ENCODE peak calls at places on chromosomes 16 and 17, in nine cellular contexts. L, R, I, G, F, V, B, S and E are unnamed samples.

GRCh38 chr17:19683117-19683516 is 33.3 kb downstream of the SLC47A2 start:
- DNase-seq in L (no peak), R (no peak), I (no peak), G (no peak), F (no peak), V (no peak), B (no peak), S (no peak), E (no peak)

GRCh38 chr16:74743668-74744299 is 30.8 kb downstream of the FA2H start:
- DNase-seq in L (peak), R (peak), I (peak), G (peak), F (peak), V (peak), B (no peak), S (peak), E (no peak)

GRCh38 chr17:65868881-65869280 is 307.4 kb upstream of the AXIN2 start:
- DNase-seq in L (no peak), R (no peak), I (no peak), G (no peak), F (no peak), V (no peak), B (no peak), S (no peak), E (no peak)

GRCh38 chr16:4836727-4837126 is 10.4 kb downstream of the GLYR1 start:
- DNase-seq in L (no peak), R (no peak), I (no peak), G (no peak), F (no peak), V (no peak), B (no peak), S (no peak), E (no peak)

GRCh38 chr16:7137560-7138330 is 194.9 kb upstream of the RBFOX1 start:
- DNase-seq in L (no peak), R (peak), I (no peak), G (no peak), F (peak), V (no peak), B (no peak), S (peak), E (no peak)

GRCh38 chr17:19447085-19447583 is 36.1 kb downstream of the RNF112 start:
- DNase-seq in L (peak), R (peak), I (peak), G (peak), F (peak), V (peak), B (peak), S (peak), E (peak)

GRCh38 chr17:33137411-33137810 is 145.8 kb downstream of the SPACA3 start:
- DNase-seq in L (peak), R (no peak), I (no peak), G (no peak), F (no peak), V (no peak), B (no peak), S (no peak), E (no peak)

GRCh38 chr17:17398928-17399926 is 77.6 kb upstream of the MED9 start:
- DNase-seq in L (no peak), R (peak), I (no peak), G (peak), F (no peak), V (no peak), B (no peak), S (no peak), E (no peak)

GRCh38 chr16:19948186-19949104 is 63.8 kb upstream of the GPRC5B start:
- DNase-seq in L (no peak), R (no peak), I (no peak), G (no peak), F (peak), V (no peak), B (no peak), S (no peak), E (no peak)

GRCh38 chr17:2980211-2980903 is 83.0 kb downstream of the OR1D5 start:
- DNase-seq in L (no peak), R (no peak), I (no peak), G (no peak), F (no peak), V (no peak), B (no peak), S (no peak), E (no peak)

GRCh38 chr17:2980904-2981246 is 82.5 kb downstream of the OR1D5 start:
- DNase-seq in L (no peak), R (no peak), I (no peak), G (no peak), F (no peak), V (no peak), B (no peak), S (no peak), E (no peak)

GRCh38 chr17:2981325-2981724 is 82.1 kb downstream of the OR1D5 start:
- DNase-seq in L (no peak), R (no peak), I (no peak), G (no peak), F (no peak), V (no peak), B (no peak), S (no peak), E (no peak)

GRCh38 chr17:2986925-2987324 is 76.5 kb downstream of the OR1D5 start:
- DNase-seq in L (no peak), R (no peak), I (no peak), G (no peak), F (no peak), V (no peak), B (no peak), S (no peak), E (no peak)

DNA sequence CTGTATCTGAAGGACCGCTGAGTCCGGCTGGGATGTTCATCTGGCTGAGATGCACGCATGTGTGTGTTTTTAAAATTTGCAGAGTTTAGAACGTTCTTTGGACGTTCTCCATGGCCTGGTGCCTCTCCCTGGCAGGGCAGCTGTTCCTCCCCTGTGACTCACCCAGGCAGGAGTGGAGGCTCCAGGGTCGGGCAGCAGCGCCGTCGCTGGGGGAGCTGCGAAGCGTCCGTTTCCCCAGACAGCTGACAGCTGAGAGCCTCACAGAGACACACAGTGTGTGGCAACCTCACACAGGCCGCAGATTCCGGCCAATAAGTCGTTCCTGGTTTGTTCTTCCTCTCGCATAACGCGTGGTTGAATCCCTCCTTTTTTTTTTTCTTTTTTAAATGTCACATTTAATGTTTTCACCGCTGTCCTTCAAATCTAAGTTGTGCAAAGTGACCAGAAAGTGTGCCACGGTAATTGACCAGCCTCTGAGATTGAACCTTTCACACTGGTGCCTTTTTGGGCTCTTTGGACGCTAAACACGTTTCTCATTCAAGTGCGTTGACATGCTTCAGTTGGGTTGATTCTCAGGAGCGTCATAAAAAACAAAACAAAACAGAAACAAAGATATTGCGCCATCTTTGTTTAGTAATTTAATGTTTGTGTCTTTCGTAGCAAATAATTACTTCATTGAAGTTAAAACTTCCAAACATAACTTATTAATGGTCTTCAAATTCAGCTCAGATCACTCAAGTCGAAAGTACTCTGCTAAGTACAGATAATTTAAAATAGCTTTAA is 80.4 kb downstream of the OR1D5 start:
- DNase-seq in L (no peak), R (peak), I (peak), G (no peak), F (peak), V (peak), B (no peak), S (peak), E (no peak)
- TF ChIP-seq CTCF in L (no peak), R (peak), I (peak), G (no peak), F (peak), V (no peak), B (no peak), S (peak), E (no peak)

GRCh38 chr16:46891910-46892309 is 7.7 kb downstream of the GPT2 start:
- DNase-seq in L (no peak), R (no peak), I (no peak), G (no peak), F (no peak), V (no peak), B (no peak), S (no peak), E (no peak)
- TF ChIP-seq CTCF in L (no peak), R (no peak), I (no peak), G (no peak), F (no peak), V (no peak), B (no peak), S (no peak), E (no peak)

DNA sequence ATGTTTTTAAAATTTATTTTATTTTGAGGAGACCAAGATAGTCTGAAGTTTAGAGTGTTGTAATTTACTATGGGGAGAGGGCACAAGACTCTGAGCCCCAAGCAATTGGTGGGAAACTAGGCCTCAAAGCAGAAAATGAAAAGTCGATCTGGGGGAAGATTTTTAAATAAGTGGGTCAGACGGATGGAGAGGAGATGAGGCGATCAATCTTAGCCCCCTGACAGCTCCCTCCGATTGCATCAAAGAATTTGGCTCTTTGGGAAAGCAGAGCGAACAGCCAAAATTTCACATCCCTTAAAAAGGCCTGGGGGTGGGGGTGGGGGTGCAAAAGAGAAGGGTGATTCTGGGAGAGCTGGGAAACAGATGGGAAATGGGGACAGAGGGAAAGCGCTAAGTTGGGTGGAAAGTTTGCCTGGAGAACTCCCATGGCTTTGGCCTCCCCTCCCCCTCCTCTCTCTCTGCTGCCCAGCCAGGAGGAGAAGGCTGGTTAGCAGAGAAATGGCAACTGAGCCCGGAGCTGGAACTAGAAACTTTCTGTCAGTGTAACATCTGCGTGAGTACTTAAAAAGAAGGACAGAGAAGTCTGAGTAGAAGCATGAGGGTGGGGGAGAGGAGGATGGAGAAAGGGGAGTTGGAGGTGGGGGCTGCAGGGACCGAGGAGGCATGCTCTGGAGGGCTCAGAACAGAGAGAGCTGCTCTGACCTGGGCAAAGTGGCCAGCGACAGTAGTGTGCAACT is 1.4 kb upstream of the HOXB2 start:
- DNase-seq in L (peak), R (peak), I (no peak), G (no peak), F (no peak), V (no peak), B (no peak), S (no peak), E (no peak)
- TF ChIP-seq CTCF in L (no peak), R (no peak), I (no peak), G (no peak), F (no peak), V (no peak), B (no peak), S (no peak), E (no peak)

GRCh38 chr17:82060614-82061013 is 5.0 kb downstream of the DUS1L start:
- DNase-seq in L (no peak), R (no peak), I (no peak), G (no peak), F (no peak), V (no peak), B (no peak), S (no peak), E (no peak)

GRCh38 chr17:82062984-82063368 is 2.6 kb downstream of the DUS1L start:
- DNase-seq in L (no peak), R (no peak), I (no peak), G (no peak), F (no peak), V (no peak), B (no peak), S (no peak), E (no peak)

GRCh38 chr17:82063424-82064415 is 1.9 kb downstream of the DUS1L start:
- DNase-seq in L (no peak), R (no peak), I (no peak), G (no peak), F (no peak), V (no peak), B (no peak), S (no peak), E (no peak)

GRCh38 chr17:82061047-82061925 is 4.3 kb downstream of the DUS1L start:
- DNase-seq in L (no peak), R (no peak), I (no peak), G (no peak), F (no peak), V (no peak), B (no peak), S (no peak), E (no peak)

GRCh38 chr17:82062076-82062983 is 3.3 kb downstream of the DUS1L start:
- DNase-seq in L (no peak), R (no peak), I (no peak), G (no peak), F (no peak), V (no peak), B (no peak), S (no peak), E (no peak)
- TF ChIP-seq CTCF in L (no peak), R (no peak), I (no peak), G (no peak), F (no peak), V (no peak), B (no peak), S (no peak), E (no peak)

DNA sequence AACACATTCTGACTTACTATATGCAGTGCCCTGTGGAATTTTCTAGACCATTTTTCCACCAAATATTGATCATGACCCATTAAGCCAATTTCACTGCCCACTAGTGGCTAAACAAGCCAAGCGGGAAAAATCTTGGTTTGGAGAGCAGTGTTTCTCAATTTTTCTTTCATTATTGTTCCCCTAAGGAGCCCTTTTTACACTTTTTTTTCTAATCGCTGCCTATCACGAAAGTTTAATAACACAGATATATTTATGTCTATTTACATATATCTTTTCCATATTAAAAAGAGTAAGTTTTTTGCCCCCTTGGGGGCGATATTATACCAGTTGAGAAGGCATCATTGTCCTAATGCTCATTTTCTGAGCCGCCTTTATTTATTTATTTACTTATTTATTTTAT is 10.8 kb upstream of the TLCD3B start:
- DNase-seq in L (peak), R (peak), I (no peak), G (peak), F (no peak), V (no peak), B (no peak), S (peak), E (no peak)
- TF ChIP-seq CTCF in L (peak), R (peak), I (peak), G (peak), F (peak), V (peak), B (no peak), S (peak), E (no peak)

DNA sequence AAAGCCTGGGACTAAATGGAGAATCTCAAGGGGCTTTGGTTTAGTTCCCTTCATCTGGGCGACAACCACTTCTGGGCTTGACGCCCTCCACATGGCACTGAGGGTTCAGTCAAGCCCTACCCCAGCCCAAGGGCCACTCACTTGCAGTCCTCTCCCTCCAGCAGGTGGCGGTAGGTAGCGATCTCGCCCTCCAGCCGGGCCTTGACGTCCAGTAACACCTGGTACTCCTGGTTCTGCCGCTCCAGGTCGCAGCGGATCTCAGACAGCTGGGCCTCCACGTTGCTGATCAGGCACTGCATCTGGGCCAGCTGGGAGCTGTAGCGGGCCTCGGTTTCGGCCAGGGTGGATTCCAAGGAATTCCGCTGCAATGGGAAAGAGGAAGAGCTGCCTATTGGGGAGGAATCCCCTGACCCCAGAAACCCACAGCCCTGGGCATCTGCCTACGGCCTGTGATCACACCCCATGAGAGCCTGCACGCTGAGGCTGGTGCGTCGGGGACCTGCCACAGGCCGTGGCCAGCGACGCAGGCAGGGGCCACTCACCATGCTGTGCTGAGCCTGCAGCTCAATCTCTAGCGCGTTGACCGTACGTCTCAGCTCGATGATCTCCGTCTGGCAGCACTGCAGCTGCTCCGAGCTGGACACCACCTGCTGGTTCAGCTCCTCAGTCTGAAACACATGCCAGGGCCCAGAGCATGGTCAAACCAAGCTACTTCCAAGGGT is 2.7 kb downstream of the KRT36 start:
- DNase-seq in L (no peak), R (no peak), I (no peak), G (no peak), F (peak), V (peak), B (no peak), S (no peak), E (peak)
- TF ChIP-seq CTCF in L (peak), R (peak), I (no peak), G (no peak), F (peak), V (peak), B (peak), S (peak), E (peak)

GRCh38 chr16:3458852-3459361 is 15.4 kb downstream of the NAA60 start:
- DNase-seq in L (no peak), R (peak), I (no peak), G (no peak), F (peak), V (peak), B (no peak), S (peak), E (no peak)

GRCh38 chr16:3459401-3460090 is 16.1 kb downstream of the NAA60 start:
- DNase-seq in L (no peak), R (no peak), I (no peak), G (no peak), F (no peak), V (no peak), B (no peak), S (peak), E (no peak)

GRCh38 chr16:3460121-3460520 is 16.6 kb downstream of the NAA60 start:
- DNase-seq in L (no peak), R (no peak), I (no peak), G (no peak), F (no peak), V (no peak), B (no peak), S (no peak), E (no peak)

GRCh38 chr16:3457434-3458252 is 14.2 kb downstream of the NAA60 start:
- DNase-seq in L (peak), R (peak), I (peak), G (peak), F (peak), V (peak), B (no peak), S (peak), E (peak)

DNA sequence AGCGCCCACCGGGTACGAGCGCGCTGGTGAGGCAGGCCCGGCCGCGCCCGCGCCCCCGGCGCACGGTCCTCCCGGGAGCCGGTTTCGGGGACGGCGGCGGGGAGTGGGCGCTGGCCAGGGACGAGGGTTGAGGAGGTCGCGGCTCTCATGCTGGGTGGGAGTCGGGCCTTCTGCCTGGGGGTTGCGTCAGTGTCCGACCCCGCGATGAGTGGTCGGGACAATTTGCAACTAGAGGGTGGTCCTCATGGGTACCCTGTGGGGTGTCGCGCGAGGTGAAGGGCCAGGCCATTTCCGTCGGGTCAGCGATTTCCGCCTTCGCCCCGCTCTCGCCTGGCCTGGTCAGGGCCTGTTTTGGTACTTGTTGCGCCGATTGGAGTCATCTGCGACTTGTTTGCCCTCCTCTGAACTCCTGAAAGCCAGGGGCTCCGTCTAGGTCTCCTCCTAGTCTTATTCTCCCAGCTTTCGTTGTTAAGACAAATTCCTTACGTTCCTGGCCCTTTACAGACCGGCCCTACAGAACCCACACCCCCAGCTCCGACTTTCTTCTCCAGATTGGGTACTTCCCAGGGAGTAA is 14.9 kb downstream of the NAA60 start:
- DNase-seq in L (no peak), R (no peak), I (no peak), G (no peak), F (peak), V (no peak), B (no peak), S (peak), E (peak)
- TF ChIP-seq CTCF in L (no peak), R (no peak), I (no peak), G (no peak), F (no peak), V (no peak), B (no peak), S (no peak), E (no peak)